ENCODE peak calls at places on chromosomes 6 and 20, in six cellular contexts. P, G, T, X, R and L are unnamed samples.

GRCh38 chr6:2353412-2354137 is 108.2 kb upstream of the GMDS start:
- ATAC-seq in X (peak; percentile 73), G (peak; percentile 81), T (peak; percentile 42), R (peak; percentile 61), P (no peak), L (peak; percentile 77)

GRCh38 chr20:13683833-13684232 is 45.1 kb upstream of the TASP1 start:
- ATAC-seq in T (no peak), P (no peak), R (no peak), X (no peak), G (no peak), L (no peak)

GRCh38 chr6:112780498-112781096 is 433.5 kb downstream of the RFPL4B start:
- ATAC-seq in X (peak; percentile 99), T (no peak), P (no peak), G (peak; percentile 94), R (peak; percentile 85), L (peak; percentile 87)

GRCh38 chr6:109009761-109010612 is 84.7 kb downstream of the SESN1 start:
- ATAC-seq in R (peak; percentile 27), T (no peak), P (peak; percentile 1), X (peak; percentile 48), G (no peak), L (no peak)

GRCh38 chr20:63751471-63752271 is 12.1 kb downstream of the SLC2A4RG start:
- ATAC-seq in T (peak; percentile 20), P (no peak), X (no peak), R (no peak), G (no peak), L (no peak)

GRCh38 chr20:32285082-32285620 is 7.7 kb downstream of the KIF3B start:
- ATAC-seq in G (no peak), X (peak; percentile 69), P (peak; percentile 16), T (peak; percentile 33), R (peak; percentile 33), L (no peak)

GRCh38 chr20:31414381-31414780 is 8.4 kb upstream of the DEFB121 start:
- ATAC-seq in T (no peak), R (no peak), G (no peak), P (no peak), X (no peak), L (no peak)

GRCh38 chr6:2388554-2389324 is 143.3 kb upstream of the GMDS start:
- ATAC-seq in G (no peak), R (no peak), T (no peak), P (no peak), X (no peak), L (no peak)

GRCh38 chr6:20755631-20756030 is 221.4 kb downstream of the CDKAL1 start:
- ATAC-seq in P (no peak), G (no peak), T (no peak), X (no peak), R (peak; percentile 94), L (no peak)

GRCh38 chr6:135066806-135067205 is 12.2 kb upstream of the HBS1L start:
- ATAC-seq in G (no peak), R (no peak), T (no peak), P (no peak), X (peak; percentile 66), L (no peak)

GRCh38 chr6:166417285-166417691 is 34.5 kb upstream of the MPC1 start:
- ATAC-seq in T (peak; percentile 88), R (no peak), X (peak; percentile 76), G (no peak), P (peak; percentile 76), L (no peak)